ENCODE peak calls at places on chromosomes 5 and 9, in nine cellular contexts. Q is pons; E is midbrain; H is stimulated activated naive CD4-positive, alpha-beta T cell; I is iris pigment epithelial cell; W is keratinocyte; B is activated naive CD4-positive, alpha-beta T cell; R is iPS-NIHi11; F is stimulated activated CD8-positive, alpha-beta memory T cell treated with anti-CD3 and anti-CD28 coated beads, Interleukin-7, amount 100 ng/mL, for 24 hours. K is an unnamed sample.

GRCh38 chr5:171580506-171581265 is 161.2 kb downstream of the FGF18 start:
- DNase-seq in B (no peak), I (peak; percentile 69), E (no peak), F (no peak), Q (no peak), W (no peak), R (no peak), H (no peak), K (no peak)

GRCh38 chr9:121870271-121870670 is 218.8 kb downstream of the DAB2IP start:
- DNase-seq in E (no peak), Q (no peak), R (no peak), I (no peak), W (no peak), B (no peak), H (no peak), F (no peak), K (no peak)

GRCh38 chr9:112037281-112038016 is 137.6 kb downstream of the SUSD1 start:
- DNase-seq in F (no peak), R (no peak), E (no peak), I (peak; percentile 88), W (no peak), H (peak; percentile 87), Q (peak; percentile 47), B (peak; percentile 32), K (no peak)

GRCh38 chr5:36228505-36228904 is 13.2 kb downstream of the NADK2 start:
- DNase-seq in F (no peak), W (no peak), Q (no peak), E (no peak), R (no peak), I (no peak), H (no peak), B (no peak), K (no peak)

GRCh38 chr9:34097865-34098264 is 28.6 kb downstream of the DCAF12 start:
- DNase-seq in F (no peak), H (no peak), B (no peak), R (no peak), I (no peak), Q (no peak), W (no peak), E (no peak), K (no peak)

GRCh38 chr9:133608881-133609280 is 308 bp downstream of the FAM163B start:
- DNase-seq in R (no peak), W (no peak), Q (no peak), H (no peak), I (no peak), E (no peak), B (no peak), F (no peak), K (no peak)

GRCh38 chr5:59813761-59814562 is 79.6 kb downstream of the PDE4D start:
- DNase-seq in W (no peak), Q (peak; percentile 65), I (peak; percentile 79), H (no peak), F (no peak), R (peak; percentile 53), B (no peak), E (peak; percentile 20), K (no peak)

GRCh38 chr5:87944553-87945320 is 323.9 kb downstream of the TMEM161B start:
- DNase-seq in F (no peak), W (no peak), E (peak; percentile 86), I (peak; percentile 18), R (peak; percentile 73), Q (peak; percentile 96), B (no peak), H (no peak), K (no peak)

GRCh38 chr5:133485468-133485867 is 126.9 kb downstream of the FSTL4 start:
- DNase-seq in W (no peak), B (no peak), H (no peak), I (no peak), E (no peak), R (no peak), F (no peak), Q (no peak), K (no peak)

GRCh38 chr9:96249746-96250145 is 52.2 kb downstream of the HSD17B3 start:
- DNase-seq in R (no peak), Q (no peak), W (no peak), F (no peak), B (no peak), I (no peak), H (no peak), E (no peak), K (no peak)

GRCh38 chr5:110087829-110088228 is 398.1 kb downstream of the MAN2A1 start:
- DNase-seq in E (no peak), H (no peak), Q (peak; percentile 25), W (no peak), B (no peak), R (no peak), F (no peak), I (peak; percentile 23), K (no peak)

GRCh38 chr5:59770953-59771352 is 122.6 kb downstream of the PDE4D start:
- DNase-seq in E (no peak), F (no peak), B (no peak), Q (no peak), R (no peak), W (no peak), I (no peak), H (no peak), K (no peak)

GRCh38 chr9:127754099-127754760 is 19.1 kb upstream of the TOR2A start:
- DNase-seq in R (peak; percentile 94), W (no peak), I (no peak), B (no peak), Q (no peak), H (no peak), F (no peak), E (peak; percentile 37), K (no peak)

GRCh38 chr5:167355370-167355769 is 936.1 kb upstream of the WWC1 start:
- DNase-seq in B (no peak), R (no peak), W (no peak), H (no peak), I (no peak), F (no peak), E (no peak), Q (no peak), K (no peak)

GRCh38 chr5:56168066-56168478 is 65.1 kb downstream of the ANKRD55 start:
- DNase-seq in E (no peak), Q (no peak), F (no peak), W (no peak), B (no peak), R (no peak), H (no peak), I (peak; percentile 93), K (no peak)

GRCh38 chr5:55062039-55062779 is 38.2 kb downstream of the GZMK start:
- DNase-seq in I (no peak), E (no peak), B (peak; percentile 9), W (no peak), F (peak; percentile 21), H (peak; percentile 49), R (no peak), Q (no peak), K (no peak)

GRCh38 chr9:134267305-134268265 is 58.7 kb upstream of the RXRA start:
- DNase-seq in Q (no peak), W (no peak), R (peak; percentile 75), I (no peak), H (no peak), E (no peak), F (no peak), B (no peak), K (no peak)

GRCh38 chr9:9771314-9771713 is 841.5 kb downstream of the PTPRD start:
- DNase-seq in R (no peak), I (no peak), H (no peak), F (no peak), W (no peak), B (no peak), E (no peak), Q (no peak), K (no peak)

GRCh38 chr5:137016783-137017324 is 482.3 kb downstream of the SPOCK1 start:
- DNase-seq in R (peak; percentile 39), F (no peak), B (no peak), Q (no peak), E (no peak), I (no peak), W (no peak), H (no peak), K (no peak)

GRCh38 chr9:109861499-109861898 is 81.5 kb downstream of the PALM2AKAP2 start:
- DNase-seq in R (no peak), W (no peak), I (no peak), Q (peak; percentile 63), F (no peak), H (no peak), E (peak; percentile 45), B (no peak), K (no peak)

GRCh38 chr5:36052542-36052941 is 14.1 kb downstream of the UGT3A2 start:
- DNase-seq in B (no peak), H (no peak), E (no peak), I (no peak), R (no peak), W (no peak), F (no peak), Q (no peak), K (no peak)

K was measured in tibial nerve.